ENCODE peak calls at places on chromosomes 12 and 14, in five cellular contexts. One of them, this sample, is unnamed.

GRCh38 chr12:124979568-124979967 is 9.4 kb downstream of the DHX37 start:
- DNase-seq in AG10803: no peak
- DNase-seq in GM23248: no peak
- DNase-seq in dorsolateral prefrontal cortex: no peak
- DNase-seq in cardiac muscle cell: no peak
- DNase-seq in this sample: peak

GRCh38 chr12:25264862-25265261 is 14.1 kb upstream of the KRAS start:
- DNase-seq in cardiac muscle cell: no peak
- DNase-seq in AG10803: no peak
- DNase-seq in dorsolateral prefrontal cortex: no peak
- DNase-seq in GM23248: no peak
- DNase-seq in this sample: no peak

GRCh38 chr12:31362759-31363415 is 36.9 kb upstream of the SINHCAF start:
- DNase-seq in cardiac muscle cell: peak
- DNase-seq in AG10803: no peak
- DNase-seq in GM23248: no peak
- DNase-seq in dorsolateral prefrontal cortex: no peak
- DNase-seq in this sample: no peak

GRCh38 chr12:95963104-95963503 is 20.0 kb downstream of the AMDHD1 start:
- DNase-seq in dorsolateral prefrontal cortex: no peak
- DNase-seq in cardiac muscle cell: peak
- DNase-seq in AG10803: no peak
- DNase-seq in GM23248: no peak
- DNase-seq in this sample: peak

GRCh38 chr14:31937730-31938346 is 139.3 kb upstream of the ARHGAP5 start:
- DNase-seq in AG10803: peak
- DNase-seq in GM23248: peak
- DNase-seq in cardiac muscle cell: no peak
- DNase-seq in dorsolateral prefrontal cortex: no peak
- DNase-seq in this sample: peak

GRCh38 chr14:50778757-50779483 is 52.0 kb downstream of the NIN start:
- DNase-seq in dorsolateral prefrontal cortex: no peak
- DNase-seq in cardiac muscle cell: no peak
- DNase-seq in GM23248: peak
- DNase-seq in AG10803: peak
- DNase-seq in this sample: peak

GRCh38 chr14:26917086-26917485 is 319.3 kb upstream of the NOVA1 start:
- DNase-seq in cardiac muscle cell: peak
- DNase-seq in dorsolateral prefrontal cortex: no peak
- DNase-seq in AG10803: peak
- DNase-seq in GM23248: peak
- DNase-seq in this sample: peak

GRCh38 chr12:57182918-57183575 is 33.5 kb upstream of the NXPH4 start:
- DNase-seq in dorsolateral prefrontal cortex: peak
- DNase-seq in cardiac muscle cell: peak
- DNase-seq in GM23248: peak
- DNase-seq in AG10803: peak
- DNase-seq in this sample: peak

GRCh38 chr14:20328705-20329104 is 4.4 kb downstream of the CCNB1IP1 start:
- DNase-seq in AG10803: no peak
- DNase-seq in dorsolateral prefrontal cortex: no peak
- DNase-seq in GM23248: no peak
- DNase-seq in cardiac muscle cell: no peak
- DNase-seq in this sample: no peak

GRCh38 chr12:111757361-111758119 is 9.2 kb upstream of the ALDH2 start:
- DNase-seq in GM23248: no peak
- DNase-seq in AG10803: peak
- DNase-seq in dorsolateral prefrontal cortex: no peak
- DNase-seq in cardiac muscle cell: no peak
- DNase-seq in this sample: peak
- H3K4me3 ChIP-seq in GM23248: no peak
- H3K4me3 ChIP-seq in AG10803: no peak
- H3K4me3 ChIP-seq in dorsolateral prefrontal cortex: no peak
- H3K4me3 ChIP-seq in cardiac muscle cell: no peak
- H3K4me3 ChIP-seq in this sample: no peak

GRCh38 chr12:70756118-70756517 is 118.9 kb upstream of the PTPRB start:
- DNase-seq in GM23248: peak
- DNase-seq in cardiac muscle cell: no peak
- DNase-seq in AG10803: peak
- DNase-seq in dorsolateral prefrontal cortex: no peak
- DNase-seq in this sample: peak
- H3K4me3 ChIP-seq in GM23248: no peak
- H3K4me3 ChIP-seq in cardiac muscle cell: no peak
- H3K4me3 ChIP-seq in AG10803: no peak
- H3K4me3 ChIP-seq in dorsolateral prefrontal cortex: no peak
- H3K4me3 ChIP-seq in this sample: no peak

GRCh38 chr12:19759229-19759628 is 319.9 kb downstream of the AEBP2 start:
- DNase-seq in cardiac muscle cell: no peak
- DNase-seq in AG10803: peak
- DNase-seq in dorsolateral prefrontal cortex: no peak
- DNase-seq in GM23248: peak
- DNase-seq in this sample: peak
- H3K4me3 ChIP-seq in cardiac muscle cell: no peak
- H3K4me3 ChIP-seq in AG10803: no peak
- H3K4me3 ChIP-seq in dorsolateral prefrontal cortex: no peak
- H3K4me3 ChIP-seq in GM23248: peak
- H3K4me3 ChIP-seq in this sample: no peak

GRCh38 chr12:101828463-101829196 is 2.1 kb downstream of the GNPTAB start:
- DNase-seq in AG10803: no peak
- DNase-seq in GM23248: no peak
- DNase-seq in dorsolateral prefrontal cortex: no peak
- DNase-seq in cardiac muscle cell: no peak
- DNase-seq in this sample: no peak
- H3K4me3 ChIP-seq in AG10803: no peak
- H3K4me3 ChIP-seq in GM23248: no peak
- H3K4me3 ChIP-seq in dorsolateral prefrontal cortex: peak
- H3K4me3 ChIP-seq in cardiac muscle cell: no peak
- H3K4me3 ChIP-seq in this sample: no peak

DNA sequence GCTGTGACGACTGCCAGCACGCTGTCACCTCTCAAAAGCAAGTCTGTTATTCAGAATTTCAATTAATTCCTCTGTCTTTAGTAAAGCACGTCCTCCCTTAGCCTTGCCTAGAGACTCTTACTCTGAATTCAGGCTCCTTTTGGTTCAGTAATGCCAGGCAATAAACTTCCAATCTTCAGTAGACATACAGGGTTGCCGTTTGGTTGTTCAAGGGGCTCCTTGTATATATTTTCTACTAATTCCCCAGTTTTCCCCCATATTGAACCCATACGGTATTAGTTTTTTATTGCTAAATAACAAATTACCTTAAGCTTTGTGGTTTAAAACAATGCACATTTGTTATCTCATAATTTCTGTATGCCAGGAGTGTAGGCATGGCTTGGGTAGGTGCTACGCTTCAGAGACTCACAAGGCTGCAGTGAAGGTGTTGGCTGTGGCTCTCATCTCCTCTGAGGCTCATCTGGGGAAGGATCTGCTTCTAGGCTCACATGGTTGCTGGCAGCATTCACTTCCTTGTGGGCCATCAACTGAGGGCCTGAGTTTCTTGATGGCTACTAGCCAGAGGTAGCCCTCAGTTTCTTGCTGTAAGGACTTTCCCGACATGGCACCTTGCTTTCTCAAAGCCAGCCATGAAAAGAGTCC is 7.3 kb upstream of the CLECL1 start:
- DNase-seq in GM23248: no peak
- DNase-seq in dorsolateral prefrontal cortex: no peak
- DNase-seq in cardiac muscle cell: no peak
- DNase-seq in AG10803: no peak
- DNase-seq in this sample: no peak
- H3K4me3 ChIP-seq in GM23248: no peak
- H3K4me3 ChIP-seq in dorsolateral prefrontal cortex: peak
- H3K4me3 ChIP-seq in cardiac muscle cell: no peak
- H3K4me3 ChIP-seq in AG10803: peak
- H3K4me3 ChIP-seq in this sample: no peak

This sample was measured in foreskin fibroblast.